ENCODE peak calls at places on chromosomes 13 and 19, in four cellular contexts. P is mesendoderm, Z is H9, X is H1. B is an unnamed sample.

GRCh38 chr13:108220042-108220441 is 1.9 kb downstream of the ABHD13 start:
- DNase-seq in X (no peak), Z (no peak), P (peak; percentile 36), B (peak; percentile 8)

GRCh38 chr19:50772408-50773311 is 2.4 kb downstream of the GPR32 start:
- DNase-seq in P (no peak), Z (no peak), X (no peak), B (peak; percentile 55)

GRCh38 chr19:28509079-28509895 is 703.7 kb downstream of the UQCRFS1 start:
- DNase-seq in Z (no peak), P (no peak), X (peak; percentile 20), B (no peak)

GRCh38 chr13:95267662-95268369 is 33.4 kb downstream of the ABCC4 start:
- DNase-seq in P (peak; percentile 11), Z (no peak), X (no peak), B (no peak)

GRCh38 chr13:109868583-109869311 is 82.4 kb upstream of the IRS2 start:
- DNase-seq in P (no peak), Z (no peak), X (no peak), B (no peak)

GRCh38 chr19:35585844-35586243 is at the start of gene PMIS2:
- DNase-seq in Z (peak; percentile 65), P (no peak), X (no peak), B (no peak)

GRCh38 chr13:97660488-97661086 is 226.6 kb downstream of the RAP2A start:
- DNase-seq in Z (no peak), X (no peak), P (no peak), B (no peak)

GRCh38 chr13:80244574-80244973 is 96.4 kb downstream of the SPRY2 start:
- DNase-seq in P (no peak), Z (no peak), X (no peak), B (no peak)

GRCh38 chr13:46172531-46172991 is 9.4 kb downstream of the LCP1 start:
- DNase-seq in Z (no peak), P (peak; percentile 26), X (no peak), B (peak; percentile 72)

GRCh38 chr13:112721198-112722104 is 31.6 kb downstream of the ATP11A start:
- DNase-seq in Z (no peak), X (no peak), P (no peak), B (no peak)

GRCh38 chr13:21556051-21556450 is 47.9 kb downstream of the MICU2 start:
- DNase-seq in X (no peak), Z (no peak), P (no peak), B (no peak)

GRCh38 chr13:90533866-90534265 is 813.6 kb upstream of the MIR17HG start:
- DNase-seq in Z (no peak), X (no peak), P (no peak), B (no peak)

GRCh38 chr13:30173301-30173605 is 134.1 kb downstream of the KATNAL1 start:
- DNase-seq in X (no peak), Z (no peak), P (peak; percentile 81), B (no peak)

GRCh38 chr19:5882421-5882968 is 12.2 kb upstream of the FUT5 start:
- DNase-seq in X (no peak), P (no peak), Z (no peak), B (no peak)

GRCh38 chr13:24053505-24054251 is 106.8 kb upstream of the SPATA13 start:
- DNase-seq in X (peak; percentile 76), Z (peak; percentile 87), P (peak; percentile 94), B (peak; percentile 57)

GRCh38 chr19:47036233-47036651 is 12.2 kb downstream of the TMEM160 start:
- DNase-seq in Z (no peak), P (no peak), X (no peak), B (no peak)

GRCh38 chr19:40598121-40598917 is 2.9 kb upstream of the LTBP4 start:
- DNase-seq in P (peak; percentile 92), X (peak; percentile 97), Z (peak; percentile 92), B (peak; percentile 85)

GRCh38 chr13:105920375-105920774 is 615.1 kb downstream of the EFNB2 start:
- DNase-seq in X (no peak), P (no peak), Z (no peak), B (no peak)

GRCh38 chr13:27926644-27927434 is 7.0 kb downstream of the PDX1 start:
- DNase-seq in Z (peak; percentile 60), X (peak; percentile 55), P (no peak), B (no peak)

GRCh38 chr19:4521170-4521887 is 3.0 kb upstream of the PLIN4 start:
- DNase-seq in P (no peak), X (no peak), Z (no peak), B (no peak)

GRCh38 chr13:92355213-92355612 is 871.4 kb upstream of the GPC6 start:
- DNase-seq in P (peak; percentile 74), Z (peak; percentile 43), X (no peak), B (no peak)

GRCh38 chr19:3585301-3586123 is at the start of gene GIPC3:
- DNase-seq in X (peak; percentile 70), Z (no peak), P (no peak), B (no peak)

GRCh38 chr13:100589178-100589725 is 663 bp upstream of the GGACT start:
- DNase-seq in Z (no peak), P (no peak), X (no peak), B (no peak)
- H3K4me2 ChIP-seq in Z (no peak overlapping the region), P (no peak overlapping the region), X (peak overlapping the region; percentile 66), B (no peak overlapping the region)

GRCh38 chr13:77016888-77017623 is 9.9 kb downstream of the FBXL3 start:
- DNase-seq in P (no peak), X (no peak), Z (no peak), B (no peak)

GRCh38 chr13:77019756-77020155 is 7.2 kb downstream of the FBXL3 start:
- DNase-seq in Z (no peak), X (no peak), P (no peak), B (no peak)

GRCh38 chr13:77013853-77014542 is 13.0 kb downstream of the FBXL3 start:
- DNase-seq in P (no peak), Z (no peak), X (no peak), B (no peak)

GRCh38 chr13:77016241-77016812 is 10.6 kb downstream of the FBXL3 start:
- DNase-seq in P (no peak), X (no peak), Z (no peak), B (no peak)

DNA sequence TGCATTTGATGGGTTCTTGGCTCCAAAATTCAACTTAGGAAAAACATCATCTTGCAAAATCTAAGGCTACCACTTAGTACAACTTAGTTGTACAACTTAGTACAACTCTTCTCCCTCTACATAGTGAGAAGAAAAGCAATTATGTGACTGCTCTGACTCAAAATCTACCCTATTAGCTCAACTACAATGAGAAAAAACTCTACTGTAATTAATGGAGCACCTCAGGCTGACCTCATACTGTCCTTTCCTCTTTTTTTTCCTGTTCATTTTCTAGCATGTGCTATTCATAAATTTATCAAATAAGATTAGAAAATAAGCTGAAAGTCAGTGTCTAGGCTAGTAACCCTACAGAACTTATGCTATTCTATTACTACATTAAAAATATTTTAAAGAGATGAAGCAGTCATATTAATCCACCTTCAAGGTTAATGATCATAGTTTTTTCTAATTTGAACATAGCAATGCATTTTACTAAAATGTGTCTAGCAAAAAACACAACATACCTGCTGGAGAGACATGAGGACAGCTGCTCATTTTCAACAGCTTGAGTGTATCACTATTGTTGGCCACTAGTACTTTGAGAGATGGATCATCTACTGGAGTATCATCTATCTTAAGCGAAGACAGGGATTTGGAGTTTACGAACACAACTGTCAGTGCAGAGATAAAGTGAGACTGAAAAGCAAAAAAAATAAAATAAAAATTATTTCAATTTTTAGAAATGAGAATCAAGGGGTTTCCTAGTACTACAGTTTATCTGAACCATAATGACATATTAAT is 11.9 kb downstream of the FBXL3 start:
- DNase-seq in Z (no peak), P (no peak), X (no peak), B (no peak)
- H3K79me2 ChIP-seq in Z (no peaks in the 10 kb centered on the region), P (peaks cover 2% of the 10 kb centered on the region), X (peaks cover 12% of the 10 kb centered on the region), B (peaks cover 2% of the 10 kb centered on the region)

GRCh38 chr13:75794663-75795062 is 158.5 kb downstream of the LMO7 start:
- DNase-seq in Z (no peak), P (no peak), X (no peak), B (no peak)
- H2BK5ac ChIP-seq in Z (no peak overlapping the region), P (no peak overlapping the region), X (no peak overlapping the region), B (no peak overlapping the region)

DNA sequence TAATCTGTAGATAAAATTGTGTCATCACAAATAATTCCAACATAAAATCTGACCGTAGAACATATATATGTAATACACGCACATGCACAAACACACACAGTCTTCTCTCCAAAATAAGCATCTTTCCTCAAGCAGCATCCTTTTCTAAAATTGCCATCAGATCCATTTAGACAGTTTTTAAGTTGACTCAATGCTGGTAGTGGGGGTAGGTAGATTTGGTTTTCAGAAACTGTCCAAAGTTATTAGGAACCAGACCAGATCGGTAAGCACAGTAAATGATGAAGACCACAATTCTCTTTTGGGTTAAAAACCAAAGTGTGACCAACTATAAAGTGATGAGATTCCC is 64.6 kb downstream of the SERP2 start:
- DNase-seq in Z (no peak), P (no peak), X (no peak), B (no peak)
- H3K4me2 ChIP-seq in Z (no peak overlapping the region), P (no peak overlapping the region), X (no peak overlapping the region), B (no peak overlapping the region)

B was measured in trophoblast cell.